ENCODE peak calls at places on chromosome 2, in seven cellular contexts. C is GM12878, Q is SK-N-SH, P is K562, H is HCT116, S is HepG2, J is H1. Y is an unnamed sample.

GRCh38 chr2:220930542-220931076 is 641.5 kb downstream of the EPHA4 start:
- DNase-seq in P (no peak), C (no peak), Q (no peak), S (no peak), J (no peak), H (no peak), Y (no peak)

GRCh38 chr2:128404709-128405466 is 86.2 kb upstream of the HS6ST1 start:
- DNase-seq in H (no peak), Q (peak), J (no peak), S (no peak), P (no peak), C (no peak), Y (no peak)

GRCh38 chr2:3288455-3289163 is 89.0 kb downstream of the EIPR1 start:
- DNase-seq in Q (peak), J (no peak), H (no peak), P (no peak), C (no peak), S (no peak), Y (no peak)

GRCh38 chr2:122163596-122163995 is 408.1 kb downstream of the TSN start:
- DNase-seq in Q (no peak), J (no peak), C (no peak), P (no peak), H (no peak), S (no peak), Y (no peak)

GRCh38 chr2:43032894-43033270 is 193.5 kb downstream of the ZFP36L2 start:
- DNase-seq in H (no peak), P (no peak), J (no peak), Q (no peak), S (no peak), C (no peak), Y (no peak)

GRCh38 chr2:131366643-131367042 is 2.7 kb upstream of the RAB6D start:
- DNase-seq in P (no peak), Q (no peak), C (no peak), J (no peak), S (no peak), H (no peak), Y (no peak)

GRCh38 chr2:134252092-134252775 is 1.6 kb upstream of the MGAT5 start:
- DNase-seq in Q (no peak), J (no peak), S (no peak), H (no peak), C (no peak), P (no peak), Y (no peak)

GRCh38 chr2:191636235-191636543 is 41.7 kb upstream of the NABP1 start:
- DNase-seq in C (no peak), Q (no peak), J (no peak), H (peak), S (peak), P (no peak), Y (no peak)

GRCh38 chr2:104846182-104846954 is 7.5 kb upstream of the POU3F3 start:
- DNase-seq in C (no peak), J (no peak), Q (no peak), H (no peak), S (no peak), P (no peak), Y (no peak)

GRCh38 chr2:145593991-145594702 is 1074.2 kb upstream of the ZEB2 start:
- DNase-seq in S (no peak), Q (no peak), C (no peak), P (peak), H (no peak), J (no peak), Y (peak)
- TF ChIP-seq JUND in S (no peak), Q (peak), C (no peak), P (peak), H (no peak), J (no peak), Y (no peak)

DNA sequence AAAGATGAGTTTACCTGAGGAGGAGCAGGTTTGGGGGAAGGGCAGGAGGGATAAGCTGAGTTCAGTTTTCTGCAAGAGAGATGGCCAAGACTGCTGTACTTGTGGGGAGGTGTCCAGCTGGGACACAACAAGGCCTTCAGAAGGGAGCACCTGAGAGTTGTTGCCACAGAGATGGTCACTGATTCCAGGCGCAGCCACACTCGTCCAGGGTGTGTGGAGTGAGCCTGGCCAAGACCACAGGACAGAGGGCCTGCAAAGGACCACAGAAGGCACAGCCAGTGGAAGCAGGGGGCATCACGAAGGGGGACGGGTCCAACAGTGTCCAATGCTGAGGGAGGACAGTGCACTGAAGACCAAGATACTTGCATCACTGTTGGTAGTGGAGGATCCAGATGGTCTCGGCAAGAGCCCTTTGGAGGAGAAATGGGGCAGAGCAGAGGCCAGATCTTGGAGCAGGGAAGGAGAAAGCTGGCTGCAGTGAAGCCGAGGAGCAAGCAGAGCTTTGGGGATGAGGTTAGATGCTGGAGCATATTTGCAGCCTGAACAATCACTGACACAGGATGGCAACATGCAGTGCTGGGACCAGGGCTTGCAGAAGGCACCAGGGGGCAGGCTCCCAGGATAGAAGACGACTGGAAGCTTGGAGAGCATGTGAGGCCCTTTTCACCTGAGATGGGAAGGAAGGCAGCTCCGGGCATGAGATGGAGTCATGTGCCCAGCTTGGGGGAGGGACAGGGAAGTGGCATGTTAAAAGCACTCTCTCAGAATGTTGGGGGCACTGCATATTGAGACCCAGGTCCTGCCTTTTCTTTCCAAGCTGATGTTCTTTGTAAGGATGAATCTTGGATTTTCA is 214.0 kb downstream of the CYP26B1 start:
- DNase-seq in C (no peak), Q (peak), J (peak), S (peak), H (peak), P (no peak), Y (peak)
- TF ChIP-seq JUND in C (no peak), Q (no peak), J (no peak), S (no peak), H (no peak), P (no peak), Y (no peak)

GRCh38 chr2:25454824-25455611 is 113.3 kb upstream of the DNMT3A start:
- DNase-seq in C (no peak), H (no peak), P (no peak), Q (no peak), J (no peak), S (peak), Y (no peak)
- TF ChIP-seq JUND in C (no peak), H (no peak), P (no peak), Q (no peak), J (no peak), S (no peak), Y (no peak)

DNA sequence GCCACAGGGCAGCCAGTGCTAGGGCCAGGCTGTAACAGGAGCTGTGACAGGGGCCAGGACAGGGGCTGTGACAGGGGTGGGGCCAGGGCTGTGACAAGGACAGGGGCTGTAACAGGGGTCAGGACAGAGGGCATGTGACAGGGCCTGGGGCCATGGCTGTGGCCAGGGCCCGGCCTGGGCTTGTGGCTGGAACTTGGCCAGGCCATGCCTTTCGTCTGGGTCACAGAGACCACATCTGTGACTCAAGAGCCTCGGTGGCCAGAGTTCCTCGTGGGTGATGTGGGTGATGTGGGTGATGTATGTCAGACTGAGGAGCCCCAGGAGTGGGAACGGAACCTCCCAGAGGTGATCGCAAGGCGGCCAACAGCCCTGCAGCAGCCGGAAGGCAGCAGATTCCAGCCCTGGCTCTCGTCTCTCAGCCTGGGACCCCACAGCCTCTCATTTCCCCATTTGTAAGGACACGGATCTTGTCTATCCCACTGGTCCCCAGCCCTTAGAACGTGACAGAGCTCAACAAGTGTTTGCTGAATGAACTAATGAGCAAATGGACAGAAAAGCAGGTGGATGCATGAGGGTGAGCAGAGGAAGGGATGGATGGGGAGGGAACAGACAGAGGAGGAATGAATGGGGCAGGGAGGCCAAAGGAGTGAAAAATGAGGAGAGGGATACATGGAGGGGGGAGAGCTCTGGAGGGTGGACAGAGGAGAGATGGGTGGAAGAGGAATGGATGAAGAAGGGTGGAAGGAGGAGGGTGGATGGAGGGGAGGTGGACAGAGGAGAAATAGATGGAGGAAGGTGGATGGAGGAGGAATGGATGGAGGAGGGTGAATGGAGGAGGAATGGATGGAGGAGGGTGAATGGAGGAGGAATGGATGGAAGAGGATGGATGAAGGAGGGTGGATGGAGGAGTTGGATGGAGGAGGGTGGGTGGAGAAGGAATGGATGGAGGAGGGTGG is 17.3 kb downstream of the ESPNL start:
- DNase-seq in C (no peak), J (no peak), H (no peak), P (no peak), Q (no peak), S (no peak), Y (no peak)
- TF ChIP-seq JUND in C (no peak), J (no peak), H (no peak), P (no peak), Q (no peak), S (no peak), Y (no peak)

DNA sequence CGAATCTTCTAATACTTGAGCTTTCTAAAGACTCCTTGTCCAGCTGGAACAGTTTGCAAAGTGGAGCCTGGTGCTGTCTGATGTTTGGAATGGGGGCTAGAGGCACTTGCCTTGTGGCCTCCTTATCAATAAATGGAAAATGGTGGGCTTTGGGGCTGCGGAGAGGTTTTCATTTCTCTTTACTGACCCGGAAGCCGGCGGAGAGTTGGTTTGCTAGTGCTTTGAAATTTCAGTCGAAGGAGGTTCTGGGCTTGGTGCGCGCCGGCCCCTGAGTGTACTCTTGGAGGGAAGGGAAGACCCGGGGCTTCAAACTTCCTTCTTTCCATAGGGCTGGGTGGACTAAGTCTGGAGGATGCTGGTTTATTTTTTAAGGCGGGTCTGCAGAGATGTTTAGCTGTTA is 714 bp downstream of the RPIA start:
- DNase-seq in S (peak), P (peak), J (peak), Q (peak), C (no peak), H (no peak), Y (no peak)
- TF ChIP-seq JUND in S (no peak), P (no peak), J (no peak), Q (no peak), C (no peak), H (no peak), Y (no peak)

GRCh38 chr2:7815726-7816125 is 866.1 kb upstream of the ID2 start:
- DNase-seq in Q (no peak), J (no peak), H (no peak), P (no peak), S (no peak), C (no peak), Y (no peak)

GRCh38 chr2:7809640-7810039 is 872.2 kb upstream of the ID2 start:
- DNase-seq in H (no peak), Q (no peak), S (no peak), C (no peak), J (no peak), P (no peak), Y (no peak)

GRCh38 chr2:7811073-7811472 is 870.8 kb upstream of the ID2 start:
- DNase-seq in Q (no peak), P (no peak), J (no peak), C (no peak), S (no peak), H (no peak), Y (no peak)

GRCh38 chr2:7813541-7814310 is 868.1 kb upstream of the ID2 start:
- DNase-seq in J (no peak), H (no peak), P (no peak), C (no peak), S (no peak), Q (no peak), Y (no peak)

GRCh38 chr2:7812231-7812995 is 869.4 kb upstream of the ID2 start:
- DNase-seq in P (no peak), J (no peak), H (no peak), C (no peak), Q (no peak), S (no peak), Y (no peak)
- TF ChIP-seq JUND in P (no peak), J (no peak), H (no peak), C (no peak), Q (peak), S (no peak), Y (no peak)

GRCh38 chr2:27664622-27665363 is 1.1 kb downstream of the SLC4A1AP start:
- DNase-seq in J (no peak), C (no peak), S (no peak), H (no peak), P (no peak), Q (no peak), Y (no peak)

GRCh38 chr2:27663160-27663462 is 303 bp downstream of the SUPT7L start:
- DNase-seq in S (no peak), J (no peak), Q (no peak), H (no peak), C (no peak), P (no peak), Y (peak)

GRCh38 chr2:27664245-27664574 is 521 bp downstream of the SLC4A1AP start:
- DNase-seq in Q (no peak), J (no peak), P (no peak), C (no peak), H (no peak), S (no peak), Y (no peak)

GRCh38 chr2:27661371-27661770 is 2.0 kb downstream of the SUPT7L start:
- DNase-seq in C (no peak), P (no peak), J (no peak), Q (no peak), H (no peak), S (no peak), Y (no peak)

DNA sequence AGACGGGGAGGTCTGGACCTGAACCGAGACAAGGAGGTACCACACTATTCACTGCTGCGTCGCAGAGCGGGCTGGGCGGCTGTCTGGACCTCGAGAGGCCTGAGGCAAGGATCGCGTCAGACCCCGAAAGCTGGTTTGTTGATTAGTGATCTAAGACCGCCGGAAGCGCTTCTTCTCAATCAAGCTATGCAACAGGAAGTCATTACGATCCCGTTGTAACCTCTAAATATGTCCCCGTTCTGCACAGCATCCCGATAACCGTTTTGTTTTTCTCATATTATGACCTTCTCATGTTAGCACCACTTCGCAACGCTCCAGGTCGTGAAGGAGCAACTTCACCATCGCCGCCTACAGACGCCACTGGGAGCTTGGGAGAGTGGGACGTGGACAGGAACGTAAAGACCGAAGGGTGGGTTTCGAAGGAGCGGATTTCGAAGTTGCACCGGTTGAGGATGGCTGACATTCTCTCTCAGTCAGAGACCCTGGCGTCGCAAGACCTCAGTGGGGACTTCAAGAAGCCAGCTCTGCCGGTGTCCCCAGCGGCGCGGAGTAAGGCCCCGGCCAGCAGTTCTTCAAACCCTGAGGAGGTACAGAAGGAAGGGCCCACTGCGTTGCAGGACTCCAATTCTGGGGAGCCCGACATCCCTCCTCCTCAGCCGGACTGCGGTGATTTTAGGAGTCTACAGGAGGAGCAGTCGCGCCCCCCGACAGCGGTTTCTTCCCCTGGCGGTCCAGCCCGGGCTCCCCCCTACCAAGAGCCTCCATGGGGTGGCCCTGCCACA is at the start of the genes SLC4A1AP and SUPT7L:
- DNase-seq in P (peak), C (peak), J (peak), H (peak), S (peak), Q (peak), Y (peak)
- TF ChIP-seq JUND in P (no peak), C (no peak), J (peak), H (no peak), S (peak), Q (no peak), Y (no peak)

GRCh38 chr2:217512259-217512658 is 490.5 kb downstream of the TNS1 start:
- DNase-seq in H (no peak), C (no peak), S (no peak), J (no peak), Q (no peak), P (no peak), Y (no peak)
- TF ChIP-seq JUND in H (no peak), C (no peak), S (no peak), J (no peak), Q (no peak), P (no peak), Y (no peak)

GRCh38 chr2:182784777-182785176 is 68.7 kb downstream of the DNAJC10 start:
- DNase-seq in C (no peak), Q (peak), P (peak), H (peak), J (no peak), S (peak), Y (no peak)
- TF ChIP-seq JUND in C (no peak), Q (no peak), P (no peak), H (no peak), J (no peak), S (no peak), Y (no peak)